ENCODE peak calls at places on chromosomes 2 and 18, in seven cellular contexts. One of them, this sample, is unnamed.
A peak's percentile ranks its signal among the peaks of the same experiment; 100 is the strongest.

GRCh38 chr2:236776695-236777251 is 207.1 kb downstream of the ACKR3 start:
- DNase-seq in heart right ventricle: peak; percentile 34
- DNase-seq in neural progenitor cell: no peak
- DNase-seq in PC-3: peak; percentile 96
- DNase-seq in cardiac muscle cell: no peak
- DNase-seq in lower lobe of right lung: no peak
- DNase-seq in GM23248: peak; percentile 87
- DNase-seq in this sample: no peak

GRCh38 chr2:222448806-222449205 is 24.5 kb downstream of the SGPP2 start:
- DNase-seq in heart right ventricle: peak; percentile 47
- DNase-seq in neural progenitor cell: no peak
- DNase-seq in PC-3: no peak
- DNase-seq in cardiac muscle cell: no peak
- DNase-seq in lower lobe of right lung: no peak
- DNase-seq in GM23248: peak; percentile 38
- DNase-seq in this sample: peak; percentile 50

GRCh38 chr18:58180738-58181353 is 136.8 kb downstream of the NEDD4L start:
- DNase-seq in heart right ventricle: peak; percentile 25
- DNase-seq in neural progenitor cell: peak; percentile 66
- DNase-seq in PC-3: peak; percentile 72
- DNase-seq in cardiac muscle cell: peak; percentile 61
- DNase-seq in lower lobe of right lung: no peak
- DNase-seq in GM23248: peak; percentile 55
- DNase-seq in this sample: no peak

GRCh38 chr18:74622079-74622478 is 24.4 kb downstream of the ZNF407 start:
- DNase-seq in heart right ventricle: no peak
- DNase-seq in neural progenitor cell: no peak
- DNase-seq in PC-3: no peak
- DNase-seq in cardiac muscle cell: no peak
- DNase-seq in lower lobe of right lung: no peak
- DNase-seq in GM23248: no peak
- DNase-seq in this sample: no peak

GRCh38 chr2:62826141-62826540 is 120.6 kb downstream of the EHBP1 start:
- DNase-seq in heart right ventricle: no peak
- DNase-seq in neural progenitor cell: no peak
- DNase-seq in PC-3: no peak
- DNase-seq in cardiac muscle cell: peak; percentile 39
- DNase-seq in lower lobe of right lung: no peak
- DNase-seq in GM23248: peak; percentile 25
- DNase-seq in this sample: no peak

GRCh38 chr2:55155764-55156221 is 76.3 kb downstream of the CLHC1 start:
- DNase-seq in heart right ventricle: no peak
- DNase-seq in neural progenitor cell: no peak
- DNase-seq in PC-3: peak; percentile 77
- DNase-seq in cardiac muscle cell: no peak
- DNase-seq in lower lobe of right lung: no peak
- DNase-seq in GM23248: peak; percentile 84
- DNase-seq in this sample: no peak

GRCh38 chr2:219453691-219454131 is 19.1 kb downstream of the SPEG start:
- DNase-seq in heart right ventricle: peak; percentile 87
- DNase-seq in neural progenitor cell: peak; percentile 34
- DNase-seq in PC-3: peak; percentile 78
- DNase-seq in cardiac muscle cell: peak; percentile 60
- DNase-seq in lower lobe of right lung: peak; percentile 45
- DNase-seq in GM23248: peak; percentile 87
- DNase-seq in this sample: peak; percentile 88

GRCh38 chr2:82728090-82728489 is 1731.0 kb downstream of the SUCLG1 start:
- DNase-seq in heart right ventricle: no peak
- DNase-seq in neural progenitor cell: no peak
- DNase-seq in PC-3: no peak
- DNase-seq in cardiac muscle cell: no peak
- DNase-seq in lower lobe of right lung: no peak
- DNase-seq in GM23248: no peak
- DNase-seq in this sample: no peak

GRCh38 chr2:25333981-25334380 is 7.7 kb downstream of the DNMT3A start:
- DNase-seq in heart right ventricle: no peak
- DNase-seq in neural progenitor cell: no peak
- DNase-seq in PC-3: no peak
- DNase-seq in cardiac muscle cell: no peak
- DNase-seq in lower lobe of right lung: no peak
- DNase-seq in GM23248: no peak
- DNase-seq in this sample: no peak

GRCh38 chr2:71064754-71065621 is 3.5 kb upstream of the NAGK start:
- DNase-seq in heart right ventricle: no peak
- DNase-seq in neural progenitor cell: no peak
- DNase-seq in PC-3: no peak
- DNase-seq in cardiac muscle cell: no peak
- DNase-seq in lower lobe of right lung: no peak
- DNase-seq in GM23248: peak; percentile 42
- DNase-seq in this sample: no peak

GRCh38 chr2:118371500-118371899 is 283.2 kb downstream of the INSIG2 start:
- DNase-seq in heart right ventricle: no peak
- DNase-seq in neural progenitor cell: peak; percentile 84
- DNase-seq in PC-3: peak; percentile 75
- DNase-seq in cardiac muscle cell: peak; percentile 76
- DNase-seq in lower lobe of right lung: no peak
- DNase-seq in GM23248: peak; percentile 82
- DNase-seq in this sample: no peak

GRCh38 chr2:60335533-60336237 is 217.8 kb downstream of the BCL11A start:
- DNase-seq in heart right ventricle: no peak
- DNase-seq in neural progenitor cell: no peak
- DNase-seq in PC-3: no peak
- DNase-seq in cardiac muscle cell: no peak
- DNase-seq in lower lobe of right lung: no peak
- DNase-seq in GM23248: no peak
- DNase-seq in this sample: no peak

GRCh38 chr2:47638430-47638829 is 144.5 kb upstream of the MSH6 start:
- DNase-seq in heart right ventricle: no peak
- DNase-seq in neural progenitor cell: no peak
- DNase-seq in PC-3: no peak
- DNase-seq in cardiac muscle cell: no peak
- DNase-seq in lower lobe of right lung: no peak
- DNase-seq in GM23248: no peak
- DNase-seq in this sample: no peak

GRCh38 chr2:125560855-125561254 is 1095.1 kb upstream of the GYPC start:
- DNase-seq in heart right ventricle: no peak
- DNase-seq in neural progenitor cell: no peak
- DNase-seq in PC-3: no peak
- DNase-seq in cardiac muscle cell: no peak
- DNase-seq in lower lobe of right lung: no peak
- DNase-seq in GM23248: no peak
- DNase-seq in this sample: no peak
- H3K27ac ChIP-seq in heart right ventricle: no peak overlapping the region
- H3K27ac ChIP-seq in neural progenitor cell: no peak overlapping the region
- H3K27ac ChIP-seq in PC-3: no peak overlapping the region
- H3K27ac ChIP-seq in cardiac muscle cell: no peak overlapping the region
- H3K27ac ChIP-seq in lower lobe of right lung: no peak overlapping the region
- H3K27ac ChIP-seq in GM23248: no peak overlapping the region
- H3K27ac ChIP-seq in this sample: no peak overlapping the region

DNA sequence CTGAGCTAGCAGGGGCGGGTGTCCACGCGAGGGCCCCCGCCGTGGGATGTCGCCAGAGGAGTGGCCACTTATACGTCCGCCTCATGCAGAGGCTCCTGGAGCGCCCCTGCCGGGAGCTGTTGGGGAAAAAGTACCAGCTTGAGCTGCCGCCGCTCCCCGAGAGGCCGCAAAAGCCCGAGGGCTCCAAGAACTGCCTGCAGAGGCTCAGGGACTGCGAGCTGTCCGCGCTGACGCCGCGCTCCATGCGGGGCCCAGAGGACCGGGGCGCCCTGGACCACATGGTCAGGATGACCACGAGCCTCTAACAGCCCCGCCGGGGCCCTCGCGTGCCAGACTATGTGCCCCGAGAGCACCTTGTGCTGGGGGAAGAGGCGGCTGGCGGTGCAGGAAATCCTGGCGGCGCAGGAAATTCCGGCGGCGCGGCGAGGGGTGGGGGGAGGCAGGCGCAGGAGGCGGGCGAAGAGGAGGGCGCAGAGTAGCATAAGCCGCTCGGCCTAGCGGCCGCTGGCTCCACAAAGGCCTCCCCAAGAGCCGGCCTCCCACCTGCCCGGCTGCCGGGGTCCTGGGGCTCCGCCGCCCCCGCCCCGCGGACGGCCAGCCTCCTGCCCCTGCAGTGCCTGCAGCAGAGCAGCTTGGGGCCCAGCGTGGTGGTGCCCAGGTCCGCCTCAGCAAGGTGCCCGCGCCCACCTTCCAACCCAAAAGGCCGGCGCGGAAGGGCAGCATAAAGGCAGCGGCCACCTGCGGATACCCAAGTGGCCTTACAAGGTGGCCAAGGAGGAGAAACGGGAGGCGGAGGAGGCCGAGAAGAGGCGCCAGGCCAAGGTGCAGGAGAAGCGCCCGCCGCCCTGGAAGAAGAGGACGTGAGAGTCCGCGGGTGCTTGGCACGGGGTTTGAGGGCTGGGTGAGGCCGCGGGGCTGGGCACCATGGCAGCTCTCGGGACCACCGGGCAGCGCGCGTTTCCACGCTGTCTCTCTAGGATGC is 42.1 kb upstream of the TRIM43B start:
- DNase-seq in heart right ventricle: peak; percentile 68
- DNase-seq in neural progenitor cell: no peak
- DNase-seq in PC-3: peak; percentile 67
- DNase-seq in cardiac muscle cell: no peak
- DNase-seq in lower lobe of right lung: peak; percentile 83
- DNase-seq in GM23248: peak; percentile 90
- DNase-seq in this sample: peak; percentile 89
- H3K4me3 ChIP-seq in heart right ventricle: peak overlapping the region; percentile 83
- H3K4me3 ChIP-seq in neural progenitor cell: no peak overlapping the region
- H3K4me3 ChIP-seq in PC-3: peak overlapping the region; percentile 99
- H3K4me3 ChIP-seq in cardiac muscle cell: no peak overlapping the region
- H3K4me3 ChIP-seq in lower lobe of right lung: peak overlapping the region; percentile 77
- H3K4me3 ChIP-seq in GM23248: peak overlapping the region; percentile 91
- H3K4me3 ChIP-seq in this sample: peak overlapping the region; percentile 65

DNA sequence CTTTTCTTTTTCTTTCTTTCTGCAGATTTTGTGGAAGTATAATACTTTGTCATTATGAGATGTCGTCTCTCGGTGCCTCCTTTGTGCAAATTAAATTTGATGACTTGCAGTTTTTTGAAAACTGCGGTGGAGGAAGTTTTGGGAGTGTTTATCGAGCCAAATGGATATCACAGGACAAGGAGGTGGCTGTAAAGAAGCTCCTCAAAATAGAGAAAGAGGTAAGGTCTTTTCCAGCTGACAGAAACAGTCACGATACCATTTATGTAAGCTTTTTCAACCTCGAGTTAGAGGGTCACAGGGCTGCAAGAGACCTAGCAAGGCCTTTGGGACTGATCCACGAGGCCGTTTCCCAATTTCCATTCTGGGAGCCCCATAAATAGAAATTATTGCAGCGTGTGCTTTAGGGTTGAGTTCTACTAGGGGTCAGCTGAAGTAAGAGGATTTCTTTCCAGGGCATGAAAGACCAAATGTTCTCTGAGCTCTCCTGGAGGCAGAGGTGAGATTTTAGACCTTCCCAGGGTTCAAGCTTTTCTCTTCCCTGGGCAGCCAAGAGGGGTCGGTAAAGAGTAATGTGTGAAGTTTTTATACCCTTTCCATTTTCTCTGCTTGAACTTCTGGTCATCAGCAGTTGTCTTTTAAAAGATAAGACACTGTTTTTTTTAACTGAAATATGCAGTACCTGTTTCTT is 15.5 kb downstream of the MAP3K20 start:
- DNase-seq in heart right ventricle: peak; percentile 48
- DNase-seq in neural progenitor cell: no peak
- DNase-seq in PC-3: no peak
- DNase-seq in cardiac muscle cell: no peak
- DNase-seq in lower lobe of right lung: no peak
- DNase-seq in GM23248: peak; percentile 25
- DNase-seq in this sample: peak; percentile 37
- H3K27ac ChIP-seq in heart right ventricle: peak overlapping the region; percentile 76
- H3K27ac ChIP-seq in neural progenitor cell: no peak overlapping the region
- H3K27ac ChIP-seq in PC-3: no peak overlapping the region
- H3K27ac ChIP-seq in cardiac muscle cell: peak overlapping the region; percentile 73
- H3K27ac ChIP-seq in lower lobe of right lung: peak overlapping the region; percentile 31
- H3K27ac ChIP-seq in GM23248: peak overlapping the region; percentile 82
- H3K27ac ChIP-seq in this sample: peak overlapping the region; percentile 88

GRCh38 chr18:77101410-77102245 is 31.0 kb downstream of the MBP start:
- DNase-seq in heart right ventricle: peak; percentile 64
- DNase-seq in neural progenitor cell: no peak
- DNase-seq in PC-3: peak; percentile 95
- DNase-seq in cardiac muscle cell: no peak
- DNase-seq in lower lobe of right lung: peak; percentile 88
- DNase-seq in GM23248: peak; percentile 95
- DNase-seq in this sample: peak; percentile 87
- H3K4me3 ChIP-seq in heart right ventricle: no peak overlapping the region
- H3K4me3 ChIP-seq in neural progenitor cell: no peak overlapping the region
- H3K4me3 ChIP-seq in PC-3: peak overlapping the region; percentile 46
- H3K4me3 ChIP-seq in cardiac muscle cell: no peak overlapping the region
- H3K4me3 ChIP-seq in lower lobe of right lung: peak overlapping the region; percentile 15
- H3K4me3 ChIP-seq in GM23248: peak overlapping the region; percentile 55
- H3K4me3 ChIP-seq in this sample: no peak overlapping the region

DNA sequence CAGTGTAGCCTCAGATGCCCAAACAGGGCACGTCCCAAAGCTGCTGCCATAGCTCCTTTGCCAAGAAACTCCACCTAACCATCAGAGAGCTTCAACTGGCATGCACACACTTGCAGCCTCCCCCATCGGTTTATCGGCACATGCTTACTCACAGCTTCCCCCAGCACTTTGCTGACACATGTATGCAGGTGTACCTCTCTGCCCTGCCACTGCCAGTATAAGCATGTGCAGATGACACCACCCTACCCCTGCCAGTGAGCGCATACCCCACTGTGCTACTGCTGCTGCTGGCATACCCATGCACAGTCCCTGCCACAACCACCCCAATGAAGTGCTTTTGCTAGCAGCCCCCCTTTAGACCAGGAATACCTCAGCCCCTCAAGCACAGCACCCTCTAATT is 1231.0 kb downstream of the DSC3 start:
- DNase-seq in heart right ventricle: no peak
- DNase-seq in neural progenitor cell: no peak
- DNase-seq in PC-3: no peak
- DNase-seq in cardiac muscle cell: no peak
- DNase-seq in lower lobe of right lung: no peak
- DNase-seq in GM23248: no peak
- DNase-seq in this sample: no peak
- H3K27ac ChIP-seq in heart right ventricle: no peak overlapping the region
- H3K27ac ChIP-seq in neural progenitor cell: no peak overlapping the region
- H3K27ac ChIP-seq in PC-3: no peak overlapping the region
- H3K27ac ChIP-seq in cardiac muscle cell: no peak overlapping the region
- H3K27ac ChIP-seq in lower lobe of right lung: no peak overlapping the region
- H3K27ac ChIP-seq in GM23248: no peak overlapping the region
- H3K27ac ChIP-seq in this sample: no peak overlapping the region

GRCh38 chr2:102968375-102968774 is 206.5 kb downstream of the TMEM182 start:
- DNase-seq in heart right ventricle: no peak
- DNase-seq in neural progenitor cell: no peak
- DNase-seq in PC-3: no peak
- DNase-seq in cardiac muscle cell: no peak
- DNase-seq in lower lobe of right lung: no peak
- DNase-seq in GM23248: no peak
- DNase-seq in this sample: no peak
- H3K4me3 ChIP-seq in heart right ventricle: no peak overlapping the region
- H3K4me3 ChIP-seq in neural progenitor cell: no peak overlapping the region
- H3K4me3 ChIP-seq in PC-3: no peak overlapping the region
- H3K4me3 ChIP-seq in cardiac muscle cell: no peak overlapping the region
- H3K4me3 ChIP-seq in lower lobe of right lung: no peak overlapping the region
- H3K4me3 ChIP-seq in GM23248: no peak overlapping the region
- H3K4me3 ChIP-seq in this sample: no peak overlapping the region

GRCh38 chr2:1766851-1767771 is 22.8 kb upstream of the PXDN start:
- DNase-seq in heart right ventricle: no peak
- DNase-seq in neural progenitor cell: peak; percentile 33
- DNase-seq in PC-3: no peak
- DNase-seq in cardiac muscle cell: no peak
- DNase-seq in lower lobe of right lung: peak; percentile 41
- DNase-seq in GM23248: no peak
- DNase-seq in this sample: peak; percentile 43
- H3K27ac ChIP-seq in heart right ventricle: no peak overlapping the region
- H3K27ac ChIP-seq in neural progenitor cell: no peak overlapping the region
- H3K27ac ChIP-seq in PC-3: no peak overlapping the region
- H3K27ac ChIP-seq in cardiac muscle cell: no peak overlapping the region
- H3K27ac ChIP-seq in lower lobe of right lung: no peak overlapping the region
- H3K27ac ChIP-seq in GM23248: no peak overlapping the region
- H3K27ac ChIP-seq in this sample: no peak overlapping the region

This sample was measured in right cardiac atrium.